ENCODE peak calls at places on chromosome 17, in nine cellular contexts. C is tibial artery, N is HAP-1, D is GM23248, Q is ovary, P is H9, R is psoas muscle, W is adipocyte, T is breast epithelium. L is an unnamed sample. For H3K4me1, the result is how much of the 10 kb centered on the place peaks cover.

GRCh38 chr17:40727447-40728231 is 24.1 kb upstream of the KRT24 start:
- DNase-seq in N (no peak), W (peak), T (no peak), D (peak), P (no peak), Q (peak), C (no peak), R (no peak), L (no peak)

GRCh38 chr17:79408251-79408650 is 202.6 kb downstream of the RBFOX3 start:
- DNase-seq in T (no peak), P (no peak), Q (no peak), W (no peak), R (peak), N (no peak), D (no peak), C (no peak), L (no peak)

GRCh38 chr17:39538875-39539274 is 68.8 kb downstream of the NEUROD2 start:
- DNase-seq in R (no peak), Q (no peak), N (no peak), P (no peak), C (no peak), D (no peak), T (no peak), W (no peak), L (no peak)

GRCh38 chr17:40122466-40122943 is 734 bp downstream of the MSL1 start:
- DNase-seq in D (peak), P (peak), W (peak), T (no peak), Q (peak), N (peak), R (peak), C (no peak), L (no peak)

GRCh38 chr17:7806592-7806991 is 27.4 kb upstream of the KDM6B start:
- DNase-seq in W (peak), P (no peak), T (no peak), N (no peak), C (no peak), R (no peak), D (no peak), Q (no peak), L (no peak)

GRCh38 chr17:68417317-68417716 is 40.0 kb downstream of the WIPI1 start:
- DNase-seq in C (no peak), P (no peak), Q (no peak), W (no peak), N (no peak), T (no peak), R (no peak), D (no peak), L (no peak)

GRCh38 chr17:9022553-9023388 is 1.5 kb downstream of the NTN1 start:
- DNase-seq in W (no peak), P (peak), R (no peak), Q (no peak), C (no peak), T (no peak), D (peak), N (no peak), L (no peak)

GRCh38 chr17:40864661-40865380 is 2.2 kb downstream of the KRT12 start:
- DNase-seq in T (no peak), P (no peak), W (no peak), Q (no peak), N (no peak), D (peak), R (no peak), C (no peak), L (no peak)

GRCh38 chr17:79789943-79790804 is 6.7 kb downstream of the CBX8 start:
- DNase-seq in C (no peak), W (peak), N (peak), T (no peak), P (peak), R (peak), Q (peak), D (peak), L (no peak)

GRCh38 chr17:31394544-31394943 is 3.1 kb downstream of the RAB11FIP4 start:
- DNase-seq in T (no peak), Q (peak), W (peak), P (peak), C (no peak), D (peak), N (peak), R (no peak), L (peak)

GRCh38 chr17:1025733-1026598 is 29.0 kb downstream of the TIMM22 start:
- DNase-seq in N (no peak), Q (no peak), T (no peak), P (no peak), D (no peak), R (peak), C (no peak), W (no peak), L (no peak)

GRCh38 chr17:12097326-12097725 is 76.6 kb downstream of the MAP2K4 start:
- DNase-seq in D (no peak), W (no peak), N (no peak), T (no peak), R (no peak), P (no peak), C (no peak), Q (no peak), L (no peak)

GRCh38 chr17:57584050-57584551 is 161.0 kb downstream of the CCDC182 start:
- DNase-seq in Q (no peak), P (peak), T (no peak), C (no peak), R (no peak), W (no peak), N (no peak), D (peak), L (no peak)

GRCh38 chr17:76273435-76273921 is 8.3 kb downstream of the UBALD2 start:
- DNase-seq in R (no peak), T (no peak), C (no peak), Q (no peak), D (no peak), W (no peak), P (no peak), N (no peak), L (no peak)

GRCh38 chr17:29929006-29929543 is 953 bp downstream of the SSH2 start:
- DNase-seq in T (no peak), W (peak), P (peak), C (no peak), R (no peak), Q (no peak), N (peak), D (peak), L (no peak)

GRCh38 chr17:8189041-8189710 is 804 bp downstream of the BORCS6 start:
- DNase-seq in W (no peak), D (peak), N (peak), Q (peak), C (no peak), R (no peak), P (no peak), T (no peak), L (no peak)

GRCh38 chr17:50064253-50064991 is 8.5 kb downstream of the ITGA3 start:
- DNase-seq in D (peak), T (peak), C (peak), N (no peak), Q (peak), P (no peak), W (peak), R (peak), L (peak)

GRCh38 chr17:8056232-8056975 is 17.5 kb downstream of the ALOX15B start:
- DNase-seq in R (no peak), W (peak), P (no peak), T (no peak), Q (no peak), N (no peak), D (peak), C (peak), L (peak)

GRCh38 chr17:48812001-48812400 is 5.0 kb downstream of the TTLL6 start:
- DNase-seq in Q (no peak), R (no peak), N (no peak), P (no peak), T (no peak), W (no peak), D (no peak), C (no peak), L (no peak)

GRCh38 chr17:29838961-29839360 is 91.1 kb downstream of the SSH2 start:
- DNase-seq in T (no peak), W (peak), R (no peak), C (no peak), N (no peak), P (peak), D (peak), Q (no peak), L (no peak)

DNA sequence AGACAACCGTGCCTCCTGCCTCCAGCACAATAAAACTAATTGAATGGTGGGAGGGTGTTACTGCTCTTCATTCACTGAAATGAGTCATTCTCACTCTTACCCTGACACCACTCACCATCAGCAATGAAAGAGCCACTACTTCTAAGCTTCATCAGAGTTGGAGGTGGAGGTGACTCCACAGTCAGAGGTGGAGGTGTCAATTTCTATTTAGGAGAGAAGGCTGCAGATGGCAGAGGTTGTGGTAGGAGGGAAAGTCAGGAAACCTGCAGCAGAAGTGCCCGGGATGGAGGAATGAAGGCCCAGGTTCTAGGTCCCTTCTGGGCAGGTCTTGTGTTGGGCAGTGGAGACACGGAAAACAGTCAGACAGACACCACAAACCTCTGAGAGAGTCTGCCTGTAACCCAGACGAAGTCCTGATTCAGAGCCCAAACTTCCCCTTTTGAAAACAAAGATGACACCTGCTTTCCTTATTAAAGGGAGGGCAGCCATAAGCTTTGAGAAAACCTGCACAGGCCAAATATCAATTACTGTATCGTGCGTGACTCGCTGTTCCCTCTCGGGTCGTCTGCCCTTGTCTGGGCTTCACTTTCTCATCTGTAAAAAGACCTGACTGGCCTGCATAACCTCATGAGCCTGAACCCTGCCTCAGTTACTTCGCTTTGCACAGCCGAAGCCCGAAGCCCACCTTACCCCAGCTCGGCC is 668 bp downstream of the ATPAF2 start:
- DNase-seq in P (no peak), T (no peak), Q (no peak), D (peak), W (peak), R (no peak), C (no peak), N (no peak), L (no peak)
- H3K4me1 ChIP-seq in P (under half), T (under half), Q (under half), D (under half), W (under half), R (under half), C (under half), N (under half), L (under half)

GRCh38 chr17:61394630-61395408 is 4.8 kb upstream of the TBX2 start:
- DNase-seq in P (no peak), D (no peak), Q (no peak), N (no peak), R (peak), C (no peak), T (no peak), W (no peak), L (no peak)

GRCh38 chr17:61393550-61393903 is 6.1 kb upstream of the TBX2 start:
- DNase-seq in P (peak), D (peak), W (no peak), T (no peak), N (no peak), C (no peak), R (peak), Q (no peak), L (no peak)

GRCh38 chr17:61395409-61395982 is 4.1 kb upstream of the TBX2 start:
- DNase-seq in C (no peak), N (no peak), D (no peak), T (no peak), P (peak), Q (peak), W (no peak), R (no peak), L (no peak)

GRCh38 chr17:61392679-61393078 is 7.0 kb upstream of the TBX2 start:
- DNase-seq in Q (no peak), D (no peak), P (no peak), C (no peak), R (no peak), W (no peak), N (no peak), T (no peak), L (no peak)

DNA sequence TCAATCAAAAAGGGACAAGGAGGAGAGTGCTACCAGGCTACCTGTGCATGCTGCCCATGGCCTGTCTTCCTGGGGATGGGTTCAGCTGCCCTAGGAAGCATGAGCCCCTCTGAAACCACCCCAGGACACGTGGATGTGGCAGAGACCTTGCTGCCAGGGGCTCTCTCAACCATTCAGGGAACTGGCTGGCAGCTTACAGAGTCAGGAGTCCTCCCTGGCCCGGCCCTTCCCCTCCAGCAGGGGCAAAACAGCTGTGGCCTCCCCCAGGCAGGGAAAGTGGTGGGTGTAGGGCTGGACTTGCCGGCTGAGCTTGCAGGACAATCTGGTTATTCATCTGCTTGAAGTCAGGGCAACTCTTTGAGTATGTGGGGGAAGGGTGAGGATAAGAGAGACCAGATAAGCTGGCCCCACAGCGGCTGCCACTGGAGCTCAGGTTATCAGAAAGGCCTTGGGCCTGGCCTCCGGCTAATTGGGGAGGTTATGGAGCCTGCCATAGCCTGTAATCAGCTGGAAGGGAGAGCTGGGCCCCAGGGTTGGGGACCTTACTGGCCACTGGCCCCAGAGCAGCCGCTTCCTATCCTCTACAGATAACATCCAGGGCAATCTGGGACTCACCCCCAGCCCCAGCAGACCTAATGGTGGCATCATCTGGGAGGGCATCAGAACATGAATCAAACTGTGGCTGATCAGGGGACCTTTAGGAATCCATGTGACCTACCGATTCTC is 5.6 kb upstream of the TBX2 start:
- DNase-seq in R (peak), W (no peak), D (peak), P (no peak), C (no peak), N (no peak), T (no peak), Q (no peak), L (no peak)
- H3K4me1 ChIP-seq in R (under half), W (under half), D (under half), P (under half), C (under half), N (under half), T (under half), Q (under half), L (under half)

GRCh38 chr17:35773129-35773528 is 12.4 kb downstream of the C17orf50 start:
- DNase-seq in Q (no peak), T (no peak), W (no peak), D (no peak), R (no peak), N (no peak), C (no peak), P (no peak), L (no peak)

GRCh38 chr17:35775039-35775438 is 14.4 kb downstream of the C17orf50 start:
- DNase-seq in P (no peak), Q (no peak), D (no peak), R (no peak), C (no peak), W (no peak), T (no peak), N (no peak), L (no peak)

GRCh38 chr17:35774499-35774898 is 13.8 kb downstream of the C17orf50 start:
- DNase-seq in W (peak), R (no peak), Q (no peak), T (no peak), D (peak), C (peak), N (no peak), P (no peak), L (no peak)

GRCh38 chr17:35773674-35774425 is 13.2 kb downstream of the C17orf50 start:
- DNase-seq in Q (no peak), N (no peak), C (no peak), D (no peak), R (no peak), W (no peak), P (no peak), T (no peak), L (no peak)

DNA sequence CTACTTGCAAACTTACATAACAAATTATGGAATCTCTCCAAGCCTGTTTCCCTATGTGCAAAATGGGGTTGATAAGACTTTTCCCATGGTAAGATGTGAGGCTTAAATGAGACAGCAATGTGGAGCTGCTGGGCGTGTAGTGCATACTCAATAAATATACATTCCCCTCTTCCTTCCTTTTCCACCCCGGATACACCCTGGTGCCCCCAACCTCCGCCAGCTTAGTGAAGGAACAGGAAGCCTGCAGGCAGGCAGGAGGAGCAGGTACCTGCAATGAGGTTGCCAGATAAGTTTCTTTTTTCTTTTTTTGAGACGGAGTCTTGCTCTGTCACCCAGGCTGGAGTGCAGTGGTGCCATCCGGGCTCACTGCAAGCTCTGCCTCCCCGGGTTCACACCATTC is 14.9 kb downstream of the C17orf50 start:
- DNase-seq in P (no peak), T (no peak), C (no peak), R (no peak), N (no peak), Q (no peak), W (no peak), D (no peak), L (no peak)
- H3K4me1 ChIP-seq in P (under half), T (under half), C (under half), R (under half), N (under half), Q (under half), W (half or more), D (under half), L (under half)

GRCh38 chr17:47205419-47205963 is 3.7 kb upstream of the MYL4 start:
- DNase-seq in T (peak), D (peak), C (peak), P (peak), R (no peak), Q (peak), N (no peak), W (peak), L (no peak)

GRCh38 chr17:47209499-47209898 is 351 bp downstream of the MYL4 start:
- DNase-seq in D (no peak), R (no peak), T (no peak), P (no peak), W (no peak), N (no peak), C (no peak), Q (no peak), L (no peak)

GRCh38 chr17:47208744-47209488 is at the start of gene MYL4:
- DNase-seq in Q (no peak), D (no peak), C (no peak), T (no peak), P (no peak), N (no peak), R (no peak), W (no peak), L (no peak)

GRCh38 chr17:47204722-47205418 is 4.3 kb upstream of the MYL4 start:
- DNase-seq in T (no peak), R (no peak), Q (no peak), C (peak), N (no peak), P (no peak), W (peak), D (peak), L (no peak)

GRCh38 chr17:47207143-47208067 is 1.7 kb upstream of the MYL4 start:
- DNase-seq in C (no peak), W (no peak), N (no peak), Q (no peak), P (no peak), R (no peak), T (no peak), D (no peak), L (no peak)
- H3K4me1 ChIP-seq in C (under half), W (under half), N (under half), Q (under half), P (under half), R (under half), T (under half), D (under half), L (under half)

GRCh38 chr17:81044764-81045589 is 10.0 kb downstream of the BAIAP2 start:
- DNase-seq in N (peak), D (peak), P (no peak), T (peak), C (peak), Q (peak), W (peak), R (peak), L (peak)
- H3K4me1 ChIP-seq in N (under half), D (under half), P (under half), T (under half), C (under half), Q (under half), W (under half), R (under half), L (half or more)

GRCh38 chr17:77429735-77429984 is 288.9 kb downstream of the SEC14L1 start:
- DNase-seq in N (no peak), Q (no peak), P (no peak), W (peak), C (no peak), R (no peak), T (no peak), D (no peak), L (no peak)
- H3K4me1 ChIP-seq in N (under half), Q (half or more), P (under half), W (half or more), C (under half), R (half or more), T (half or more), D (half or more), L (half or more)

L was measured in right atrium auricular region.